ENCODE peak calls at places on chromosomes 13 and 19, in nine cellular contexts. X is GM23248; W is fibroblast of pulmonary artery; H is activated T-cell treated with anti-CD3 and anti-CD28 coated beads for 1 hour; B is stimulated activated CD4-positive, alpha-beta T cell treated with anti-CD3 and anti-CD28 coated beads, Interleukin-15, amount 100 ng/mL, for 48 hours; M is GM04504; N is amygdala; D is Peyer's patch; U is tibial artery. I is an unnamed sample.

GRCh38 chr19:42401365-42402303 is 11.5 kb upstream of the CNFN start:
- DNase-seq in X (peak), W (peak), H (peak), B (peak), M (no peak), N (peak), D (peak), U (peak), I (peak)

GRCh38 chr19:40614595-40615411 is 13.6 kb downstream of the LTBP4 start:
- DNase-seq in X (peak), W (peak), H (peak), B (peak), M (peak), N (no peak), D (peak), U (peak), I (peak)

GRCh38 chr13:49858183-49858856 is 65.8 kb upstream of the KPNA3 start:
- DNase-seq in X (peak), W (peak), H (no peak), B (no peak), M (peak), N (no peak), D (no peak), U (no peak), I (peak)

GRCh38 chr13:45413826-45414312 is 4.3 kb downstream of the SLC25A30 start:
- DNase-seq in X (peak), W (no peak), H (no peak), B (no peak), M (no peak), N (no peak), D (no peak), U (no peak), I (no peak)

GRCh38 chr13:51539887-51540286 is 44.4 kb upstream of the WDFY2 start:
- DNase-seq in X (peak), W (peak), H (no peak), B (no peak), M (no peak), N (no peak), D (no peak), U (no peak), I (peak)

GRCh38 chr19:45558399-45558878 is 26.2 kb downstream of the OPA3 start:
- DNase-seq in X (peak), W (peak), H (peak), B (peak), M (no peak), N (no peak), D (peak), U (no peak), I (no peak)

GRCh38 chr19:18500376-18500775 is 21.5 kb downstream of the ELL start:
- DNase-seq in X (no peak), W (no peak), H (no peak), B (no peak), M (no peak), N (no peak), D (no peak), U (no peak), I (no peak)

GRCh38 chr19:50803633-50804419 is 13.6 kb downstream of the ACP4 start:
- DNase-seq in X (peak), W (no peak), H (no peak), B (no peak), M (no peak), N (no peak), D (no peak), U (no peak), I (no peak)

GRCh38 chr19:35585844-35586243 is at the start of gene PMIS2:
- DNase-seq in X (no peak), W (no peak), H (no peak), B (peak), M (no peak), N (no peak), D (no peak), U (no peak), I (no peak)

GRCh38 chr19:8221161-8221560 is 12.0 kb downstream of the CERS4 start:
- DNase-seq in X (no peak), W (no peak), H (no peak), B (no peak), M (no peak), N (peak), D (no peak), U (no peak), I (no peak)

GRCh38 chr19:37551123-37551993 is 43.2 kb downstream of the ZNF571 start:
- DNase-seq in X (peak), W (peak), H (peak), B (peak), M (peak), N (no peak), D (peak), U (no peak), I (peak)

GRCh38 chr19:18865973-18866799 is 29.8 kb downstream of the CERS1 start:
- DNase-seq in X (peak), W (peak), H (peak), B (peak), M (no peak), N (peak), D (peak), U (no peak), I (peak)

GRCh38 chr19:15623711-15624318 is 8.8 kb downstream of the CYP4F8 start:
- DNase-seq in X (no peak), W (no peak), H (no peak), B (no peak), M (no peak), N (no peak), D (no peak), U (no peak), I (no peak)

GRCh38 chr19:40445006-40445312 is 824 bp upstream of the SERTAD3 start:
- DNase-seq in X (no peak), W (no peak), H (no peak), B (no peak), M (no peak), N (no peak), D (no peak), U (no peak), I (no peak)

GRCh38 chr19:30102239-30102638 is 160.2 kb downstream of the URI1 start:
- DNase-seq in X (no peak), W (no peak), H (no peak), B (no peak), M (no peak), N (no peak), D (peak), U (no peak), I (no peak)

GRCh38 chr13:113325779-113326178 is 28.7 kb downstream of the LAMP1 start:
- DNase-seq in X (no peak), W (no peak), H (no peak), B (no peak), M (no peak), N (no peak), D (no peak), U (no peak), I (no peak)

GRCh38 chr19:10808937-10809655 is 26.9 kb downstream of the TMED1 start:
- DNase-seq in X (peak), W (peak), H (no peak), B (no peak), M (no peak), N (no peak), D (no peak), U (no peak), I (peak)

GRCh38 chr19:8476524-8476923 is 25.9 kb downstream of the PRAM1 start:
- DNase-seq in X (no peak), W (no peak), H (no peak), B (no peak), M (no peak), N (no peak), D (peak), U (no peak), I (no peak)

GRCh38 chr13:50686547-50686946 is 156.9 kb downstream of the DLEU7 start:
- DNase-seq in X (no peak), W (no peak), H (no peak), B (no peak), M (no peak), N (no peak), D (no peak), U (no peak), I (no peak)

GRCh38 chr19:35086455-35086854 is 29.2 kb upstream of the FXYD3 start:
- DNase-seq in X (no peak), W (no peak), H (no peak), B (no peak), M (no peak), N (no peak), D (no peak), U (no peak), I (no peak)

GRCh38 chr13:70203661-70204229 is 95.5 kb upstream of the KLHL1 start:
- DNase-seq in X (no peak), W (no peak), H (no peak), B (no peak), M (no peak), N (no peak), D (no peak), U (no peak), I (no peak)

GRCh38 chr13:21476893-21477472 is 17.9 kb upstream of the ZDHHC20 start:
- DNase-seq in X (peak), W (peak), H (peak), B (peak), M (peak), N (peak), D (peak), U (peak), I (peak)

GRCh38 chr13:45206340-45206739 is 5.5 kb upstream of the KCTD4 start:
- DNase-seq in X (peak), W (peak), H (no peak), B (peak), M (peak), N (no peak), D (no peak), U (no peak), I (peak)

GRCh38 chr19:52691215-52691610 is 43.6 kb downstream of the ZNF611 start:
- DNase-seq in X (peak), W (no peak), H (no peak), B (no peak), M (no peak), N (no peak), D (no peak), U (peak), I (no peak)

GRCh38 chr13:109012115-109012514 is 382.7 kb downstream of the MYO16 start:
- DNase-seq in X (no peak), W (no peak), H (no peak), B (no peak), M (no peak), N (no peak), D (no peak), U (no peak), I (no peak)

GRCh38 chr19:29287061-29287460 is 74.1 kb upstream of the UQCRFS1 start:
- DNase-seq in X (no peak), W (no peak), H (no peak), B (no peak), M (no peak), N (no peak), D (no peak), U (no peak), I (no peak)

GRCh38 chr13:58935689-58936088 is 1228.0 kb downstream of the DIAPH3 start:
- DNase-seq in X (no peak), W (no peak), H (no peak), B (no peak), M (no peak), N (no peak), D (no peak), U (no peak), I (no peak)

GRCh38 chr19:29233591-29233990 is 20.6 kb upstream of the UQCRFS1 start:
- DNase-seq in X (no peak), W (no peak), H (no peak), B (no peak), M (no peak), N (no peak), D (no peak), U (no peak), I (no peak)

GRCh38 chr13:48585456-48585840 is 52.6 kb upstream of the RCBTB2 start:
- DNase-seq in X (peak), W (peak), H (no peak), B (no peak), M (peak), N (peak), D (no peak), U (no peak), I (peak)

GRCh38 chr13:25768726-25769270 is 283.0 kb downstream of the SHISA2 start:
- DNase-seq in X (no peak), W (peak), H (no peak), B (no peak), M (no peak), N (no peak), D (no peak), U (no peak), I (no peak)

GRCh38 chr19:4980087-4980486 is 11.2 kb downstream of the KDM4B start:
- DNase-seq in X (peak), W (no peak), H (no peak), B (no peak), M (no peak), N (no peak), D (no peak), U (no peak), I (peak)

GRCh38 chr19:29845576-29846176 is 33.9 kb downstream of the CCNE1 start:
- DNase-seq in X (peak), W (peak), H (no peak), B (no peak), M (no peak), N (no peak), D (peak), U (no peak), I (no peak)

GRCh38 chr13:66425741-66426140 is 804.4 kb downstream of the PCDH9 start:
- DNase-seq in X (no peak), W (peak), H (no peak), B (no peak), M (no peak), N (no peak), D (no peak), U (no peak), I (no peak)

GRCh38 chr19:30168760-30169159 is 203.4 kb upstream of the ZNF536 start:
- DNase-seq in X (no peak), W (no peak), H (no peak), B (no peak), M (no peak), N (no peak), D (no peak), U (no peak), I (no peak)

GRCh38 chr19:42287017-42287825 is 14.7 kb upstream of the PRR19 start:
- DNase-seq in X (no peak), W (no peak), H (no peak), B (no peak), M (no peak), N (no peak), D (no peak), U (no peak), I (no peak)

I was measured in fibroblast of gingiva.